ENCODE peak calls at places on chromosome 10, in four cellular contexts. One of them, this sample, is unnamed.

GRCh38 chr10:103659674-103660363 is 166.3 kb downstream of the NEURL1 start:
- DNase-seq in GM12878: no peak
- DNase-seq in H1: no peak
- DNase-seq in K562: no peak
- DNase-seq in this sample: peak

GRCh38 chr10:71749396-71749795 is 23.9 kb downstream of the VSIR start:
- DNase-seq in GM12878: no peak
- DNase-seq in H1: no peak
- DNase-seq in K562: no peak
- DNase-seq in this sample: no peak

GRCh38 chr10:69055241-69055640 is 32.7 kb upstream of the SRGN start:
- DNase-seq in GM12878: no peak
- DNase-seq in H1: no peak
- DNase-seq in K562: no peak
- DNase-seq in this sample: no peak

GRCh38 chr10:124568858-124569622 is 107.4 kb downstream of the LHPP start:
- DNase-seq in GM12878: no peak
- DNase-seq in H1: no peak
- DNase-seq in K562: no peak
- DNase-seq in this sample: no peak

GRCh38 chr10:43396061-43396927 is 12.7 kb downstream of the HNRNPF start:
- DNase-seq in GM12878: no peak
- DNase-seq in H1: peak
- DNase-seq in K562: peak
- DNase-seq in this sample: peak

GRCh38 chr10:60896033-60896432 is 48.0 kb downstream of the RHOBTB1 start:
- DNase-seq in GM12878: no peak
- DNase-seq in H1: no peak
- DNase-seq in K562: no peak
- DNase-seq in this sample: no peak

GRCh38 chr10:46223064-46223480 is 63.7 kb upstream of the ANTXRL start:
- DNase-seq in GM12878: no peak
- DNase-seq in H1: peak
- DNase-seq in K562: peak
- DNase-seq in this sample: no peak

GRCh38 chr10:93999401-93999851 is 5.7 kb downstream of the PLCE1 start:
- DNase-seq in GM12878: no peak
- DNase-seq in H1: no peak
- DNase-seq in K562: no peak
- DNase-seq in this sample: no peak

GRCh38 chr10:104437226-104437625 is 83.6 kb downstream of the CFAP58 start:
- DNase-seq in GM12878: no peak
- DNase-seq in H1: no peak
- DNase-seq in K562: no peak
- DNase-seq in this sample: no peak

GRCh38 chr10:59088912-59089573 is 87.4 kb upstream of the PHYHIPL start:
- DNase-seq in GM12878: no peak
- DNase-seq in H1: no peak
- DNase-seq in K562: no peak
- DNase-seq in this sample: no peak

GRCh38 chr10:31134303-31134928 is 102.8 kb upstream of the ZNF438 start:
- DNase-seq in GM12878: peak
- DNase-seq in H1: no peak
- DNase-seq in K562: no peak
- DNase-seq in this sample: peak

GRCh38 chr10:79601939-79602338 is 8.8 kb upstream of the SFTPA1 start:
- DNase-seq in GM12878: no peak
- DNase-seq in H1: no peak
- DNase-seq in K562: no peak
- DNase-seq in this sample: no peak

GRCh38 chr10:69093933-69094332 is 6.0 kb downstream of the SRGN start:
- DNase-seq in GM12878: no peak
- DNase-seq in H1: no peak
- DNase-seq in K562: peak
- DNase-seq in this sample: peak

GRCh38 chr10:61068471-61068870 is 124.5 kb upstream of the RHOBTB1 start:
- DNase-seq in GM12878: no peak
- DNase-seq in H1: no peak
- DNase-seq in K562: no peak
- DNase-seq in this sample: no peak

GRCh38 chr10:131636116-131636515 is 264.7 kb upstream of the PPP2R2D start:
- DNase-seq in GM12878: no peak
- DNase-seq in H1: no peak
- DNase-seq in K562: no peak
- DNase-seq in this sample: no peak

GRCh38 chr10:32971536-32972091 is 13.6 kb upstream of the ITGB1 start:
- DNase-seq in GM12878: no peak
- DNase-seq in H1: no peak
- DNase-seq in K562: peak
- DNase-seq in this sample: peak

GRCh38 chr10:29266641-29267040 is 22.2 kb upstream of the LYZL1 start:
- DNase-seq in GM12878: no peak
- DNase-seq in H1: peak
- DNase-seq in K562: no peak
- DNase-seq in this sample: no peak

GRCh38 chr10:117373848-117374505 is 1.3 kb downstream of the PDZD8 start:
- DNase-seq in GM12878: no peak
- DNase-seq in H1: no peak
- DNase-seq in K562: no peak
- DNase-seq in this sample: no peak

GRCh38 chr10:61859786-61860185 is 41.7 kb upstream of the ARID5B start:
- DNase-seq in GM12878: no peak
- DNase-seq in H1: no peak
- DNase-seq in K562: no peak
- DNase-seq in this sample: no peak

GRCh38 chr10:119616879-119617580 is 20.3 kb upstream of the TIAL1 start:
- DNase-seq in GM12878: no peak
- DNase-seq in H1: peak
- DNase-seq in K562: peak
- DNase-seq in this sample: peak

GRCh38 chr10:27099916-27100799 is at the start of gene ANKRD26:
- DNase-seq in GM12878: peak
- DNase-seq in H1: peak
- DNase-seq in K562: peak
- DNase-seq in this sample: peak

GRCh38 chr10:29454250-29454649 is 165.4 kb downstream of the LYZL1 start:
- DNase-seq in GM12878: no peak
- DNase-seq in H1: no peak
- DNase-seq in K562: no peak
- DNase-seq in this sample: no peak

GRCh38 chr10:29119374-29119773 is 169.5 kb upstream of the LYZL1 start:
- DNase-seq in GM12878: no peak
- DNase-seq in H1: peak
- DNase-seq in K562: peak
- DNase-seq in this sample: peak

GRCh38 chr10:92799591-92799990 is 48.7 kb upstream of the EXOC6 start:
- DNase-seq in GM12878: no peak
- DNase-seq in H1: no peak
- DNase-seq in K562: no peak
- DNase-seq in this sample: no peak

GRCh38 chr10:29688230-29688634 is 53.5 kb upstream of the SVIL start:
- DNase-seq in GM12878: no peak
- DNase-seq in H1: peak
- DNase-seq in K562: no peak
- DNase-seq in this sample: no peak

GRCh38 chr10:70578371-70578947 is 24.1 kb downstream of the PRF1 start:
- DNase-seq in GM12878: peak
- DNase-seq in H1: no peak
- DNase-seq in K562: no peak
- DNase-seq in this sample: peak

GRCh38 chr10:70758757-70759514 is 26.2 kb downstream of the TBATA start:
- DNase-seq in GM12878: peak
- DNase-seq in H1: peak
- DNase-seq in K562: peak
- DNase-seq in this sample: peak

GRCh38 chr10:87510025-87510424 is 5.3 kb downstream of the MINPP1 start:
- DNase-seq in GM12878: no peak
- DNase-seq in H1: no peak
- DNase-seq in K562: no peak
- DNase-seq in this sample: no peak

GRCh38 chr10:3783721-3784432 is 1.1 kb downstream of the KLF6 start:
- DNase-seq in GM12878: no peak
- DNase-seq in H1: peak
- DNase-seq in K562: no peak
- DNase-seq in this sample: peak
- TF ChIP-seq HDAC6 in GM12878: no peak
- TF ChIP-seq HDAC6 in H1: no peak
- TF ChIP-seq HDAC6 in K562: no peak
- TF ChIP-seq HDAC6 in this sample: no peak

DNA sequence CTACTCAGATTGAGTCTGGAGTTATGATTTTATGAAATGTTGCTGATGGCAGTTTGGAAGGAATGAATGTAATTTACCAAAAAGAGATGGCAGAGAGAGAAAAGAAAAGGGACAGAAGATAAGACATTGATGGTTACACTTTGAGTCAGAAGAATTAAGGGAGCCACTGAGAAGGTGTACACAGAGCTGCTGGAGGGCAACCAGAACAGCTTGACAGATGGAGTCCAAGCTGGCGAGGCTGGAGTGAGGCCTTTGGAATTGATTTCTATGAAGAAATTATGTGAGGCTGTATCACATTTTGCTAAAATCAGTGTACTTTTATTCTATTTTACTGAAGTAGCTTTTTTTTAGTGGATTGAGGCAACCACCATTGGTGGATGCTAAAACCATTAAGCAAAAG is 740.5 kb downstream of the REEP3 start:
- DNase-seq in GM12878: no peak
- DNase-seq in H1: no peak
- DNase-seq in K562: no peak
- DNase-seq in this sample: no peak
- TF ChIP-seq CBX5 in GM12878: no peak
- TF ChIP-seq CBX5 in H1: no peak
- TF ChIP-seq CBX5 in K562: no peak
- TF ChIP-seq CBX5 in this sample: no peak

GRCh38 chr10:118452098-118452497 is 110.0 kb upstream of the FAM204A start:
- DNase-seq in GM12878: no peak
- DNase-seq in H1: no peak
- DNase-seq in K562: no peak
- DNase-seq in this sample: no peak

GRCh38 chr10:118447478-118447877 is 105.4 kb upstream of the FAM204A start:
- DNase-seq in GM12878: no peak
- DNase-seq in H1: no peak
- DNase-seq in K562: no peak
- DNase-seq in this sample: no peak

GRCh38 chr10:118449521-118449920 is 107.4 kb upstream of the FAM204A start:
- DNase-seq in GM12878: no peak
- DNase-seq in H1: no peak
- DNase-seq in K562: no peak
- DNase-seq in this sample: no peak

GRCh38 chr10:118445535-118445934 is 103.4 kb upstream of the FAM204A start:
- DNase-seq in GM12878: no peak
- DNase-seq in H1: no peak
- DNase-seq in K562: no peak
- DNase-seq in this sample: no peak

DNA sequence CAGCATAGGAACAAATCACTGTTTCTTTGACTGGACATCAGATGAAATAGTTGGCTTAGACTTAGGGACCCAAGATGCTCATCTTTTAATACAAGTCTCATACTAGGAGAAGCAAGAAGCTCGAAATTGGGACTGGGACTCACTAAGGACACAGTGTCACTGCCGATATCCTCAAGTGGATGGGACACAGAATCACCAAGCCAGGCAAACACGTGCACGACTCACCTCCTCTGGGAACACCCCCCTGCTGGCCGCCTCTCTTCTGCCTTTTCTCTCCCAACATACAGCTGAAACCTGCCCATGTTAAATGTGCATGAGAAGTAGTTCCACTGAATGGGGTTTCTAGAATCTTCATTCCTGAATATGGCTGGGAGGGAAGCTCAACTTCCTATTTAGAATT is 106.6 kb upstream of the FAM204A start:
- DNase-seq in GM12878: no peak
- DNase-seq in H1: no peak
- DNase-seq in K562: no peak
- DNase-seq in this sample: no peak
- TF ChIP-seq GABPA in GM12878: no peak
- TF ChIP-seq GABPA in H1: no peak
- TF ChIP-seq GABPA in K562: no peak
- TF ChIP-seq GABPA in this sample: no peak

GRCh38 chr10:99654791-99655190 is 4.5 kb upstream of the ENTPD7 start:
- DNase-seq in GM12878: no peak
- DNase-seq in H1: no peak
- DNase-seq in K562: no peak
- DNase-seq in this sample: no peak
- TF ChIP-seq HDAC6 in GM12878: no peak
- TF ChIP-seq HDAC6 in H1: no peak
- TF ChIP-seq HDAC6 in K562: no peak
- TF ChIP-seq HDAC6 in this sample: no peak

DNA sequence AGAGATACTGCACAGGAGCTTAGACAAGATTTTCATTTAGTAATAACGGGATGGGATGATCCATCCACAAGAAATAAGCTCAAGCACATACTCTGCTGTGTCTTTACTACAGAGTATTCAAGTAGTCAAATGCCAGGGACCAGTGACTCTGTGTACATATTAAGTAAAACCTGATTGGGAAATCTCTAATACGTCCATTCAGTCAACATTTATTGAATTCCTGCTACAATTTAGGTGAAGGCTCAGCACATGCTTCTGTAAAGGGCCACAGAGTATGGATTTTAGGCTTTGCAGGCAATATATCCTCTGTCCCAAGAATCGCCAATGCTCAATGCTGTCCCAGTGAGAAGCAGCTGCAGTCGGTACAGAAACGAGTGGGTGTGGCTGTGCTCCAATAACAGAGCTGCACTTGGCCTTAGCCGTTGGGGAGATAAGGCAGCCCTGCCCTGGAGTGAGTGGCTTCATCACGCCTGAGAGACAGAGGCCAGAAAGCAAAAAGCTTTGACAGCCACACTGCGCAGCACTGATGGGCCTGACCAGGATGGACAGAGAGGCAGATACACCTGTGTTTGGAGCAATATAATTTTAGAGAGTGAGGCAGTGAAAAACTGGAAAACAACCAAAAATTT is 186.8 kb downstream of the PARD3 start:
- DNase-seq in GM12878: no peak
- DNase-seq in H1: no peak
- DNase-seq in K562: peak
- DNase-seq in this sample: peak
- TF ChIP-seq CBX5 in GM12878: no peak
- TF ChIP-seq CBX5 in H1: no peak
- TF ChIP-seq CBX5 in K562: no peak
- TF ChIP-seq CBX5 in this sample: no peak

GRCh38 chr10:5533098-5533731 is 8.5 kb downstream of the CALML3 start:
- DNase-seq in GM12878: no peak
- DNase-seq in H1: no peak
- DNase-seq in K562: no peak
- DNase-seq in this sample: no peak
- TF ChIP-seq GABPA in GM12878: no peak
- TF ChIP-seq GABPA in H1: no peak
- TF ChIP-seq GABPA in K562: no peak
- TF ChIP-seq GABPA in this sample: no peak

This sample was measured in HepG2.